ENCODE peak calls at places on chromosomes 16 and 17, in seven cellular contexts. One of them, this sample, is unnamed.

GRCh38 chr17:81715872-81716673 is 4.0 kb downstream of the SLC25A10 start:
- DNase-seq in smooth muscle cell of the brain vasculature: no peak
- DNase-seq in GM23248: no peak
- DNase-seq in mammary epithelial cell: no peak
- DNase-seq in IMR-90: no peak
- DNase-seq in fibroblast of gingiva: no peak
- DNase-seq in skeletal muscle cell: no peak
- DNase-seq in this sample: no peak

GRCh38 chr17:4777969-4778760 is 6.5 kb downstream of the TM4SF5 start:
- DNase-seq in smooth muscle cell of the brain vasculature: no peak
- DNase-seq in mammary epithelial cell: no peak
- DNase-seq in fibroblast of gingiva: no peak
- DNase-seq in skeletal muscle cell: no peak
- DNase-seq in IMR-90: peak
- DNase-seq in GM23248: peak
- DNase-seq in this sample: peak

GRCh38 chr16:87410958-87411357 is 18.8 kb downstream of the MAP1LC3B start:
- DNase-seq in smooth muscle cell of the brain vasculature: no peak
- DNase-seq in IMR-90: no peak
- DNase-seq in mammary epithelial cell: no peak
- DNase-seq in fibroblast of gingiva: no peak
- DNase-seq in GM23248: no peak
- DNase-seq in skeletal muscle cell: no peak
- DNase-seq in this sample: no peak

GRCh38 chr17:83137523-83137922 is 58.1 kb downstream of the METRNL start:
- DNase-seq in mammary epithelial cell: no peak
- DNase-seq in smooth muscle cell of the brain vasculature: no peak
- DNase-seq in IMR-90: no peak
- DNase-seq in GM23248: no peak
- DNase-seq in fibroblast of gingiva: no peak
- DNase-seq in skeletal muscle cell: no peak
- DNase-seq in this sample: no peak

GRCh38 chr16:4836727-4837126 is 10.4 kb downstream of the GLYR1 start:
- DNase-seq in smooth muscle cell of the brain vasculature: no peak
- DNase-seq in GM23248: no peak
- DNase-seq in fibroblast of gingiva: no peak
- DNase-seq in mammary epithelial cell: no peak
- DNase-seq in skeletal muscle cell: no peak
- DNase-seq in IMR-90: no peak
- DNase-seq in this sample: no peak

GRCh38 chr16:58634265-58634802 is 4.7 kb upstream of the CNOT1 start:
- DNase-seq in mammary epithelial cell: no peak
- DNase-seq in IMR-90: no peak
- DNase-seq in smooth muscle cell of the brain vasculature: no peak
- DNase-seq in skeletal muscle cell: no peak
- DNase-seq in fibroblast of gingiva: no peak
- DNase-seq in GM23248: no peak
- DNase-seq in this sample: no peak

GRCh38 chr17:2250140-2251095 is 53.2 kb downstream of the SMG6 start:
- DNase-seq in skeletal muscle cell: no peak
- DNase-seq in IMR-90: peak
- DNase-seq in fibroblast of gingiva: no peak
- DNase-seq in smooth muscle cell of the brain vasculature: no peak
- DNase-seq in GM23248: peak
- DNase-seq in mammary epithelial cell: no peak
- DNase-seq in this sample: peak

GRCh38 chr17:52024296-52024870 is 134.1 kb downstream of the CA10 start:
- DNase-seq in mammary epithelial cell: no peak
- DNase-seq in fibroblast of gingiva: no peak
- DNase-seq in GM23248: no peak
- DNase-seq in smooth muscle cell of the brain vasculature: no peak
- DNase-seq in skeletal muscle cell: peak
- DNase-seq in IMR-90: no peak
- DNase-seq in this sample: peak

GRCh38 chr16:66510711-66511614 is 39.0 kb downstream of the TK2 start:
- DNase-seq in fibroblast of gingiva: no peak
- DNase-seq in GM23248: peak
- DNase-seq in mammary epithelial cell: no peak
- DNase-seq in skeletal muscle cell: no peak
- DNase-seq in IMR-90: no peak
- DNase-seq in smooth muscle cell of the brain vasculature: no peak
- DNase-seq in this sample: peak